ENCODE peak calls at places on chromosomes 13 and 19, in nine cellular contexts. One of them, this sample, is unnamed. For H3K9me3 and H3K36me3, the result is how much of the 10 kb centered on the place peaks cover.

GRCh38 chr13:36275190-36276002 is 22.2 kb downstream of the CCDC169 start:
- DNase-seq in ascending aorta: no peak
- DNase-seq in lower lobe of right lung: no peak
- DNase-seq in iPS DF 6.9: no peak
- DNase-seq in IMR-90: peak
- DNase-seq in CD8-positive, alpha-beta T cell: no peak
- DNase-seq in upper lobe of right lung: no peak
- DNase-seq in stomach: no peak
- DNase-seq in aorta: no peak
- DNase-seq in this sample: no peak

GRCh38 chr19:13987101-13987890 is 18.8 kb downstream of the RFX1 start:
- DNase-seq in iPS DF 6.9: no peak
- DNase-seq in IMR-90: no peak
- DNase-seq in stomach: peak
- DNase-seq in aorta: peak
- DNase-seq in lower lobe of right lung: peak
- DNase-seq in upper lobe of right lung: peak
- DNase-seq in ascending aorta: no peak
- DNase-seq in CD8-positive, alpha-beta T cell: no peak
- DNase-seq in this sample: no peak

GRCh38 chr13:30884543-30884942 is 21.5 kb upstream of the MEDAG start:
- DNase-seq in stomach: no peak
- DNase-seq in ascending aorta: no peak
- DNase-seq in IMR-90: no peak
- DNase-seq in CD8-positive, alpha-beta T cell: no peak
- DNase-seq in iPS DF 6.9: no peak
- DNase-seq in lower lobe of right lung: no peak
- DNase-seq in upper lobe of right lung: no peak
- DNase-seq in aorta: no peak
- DNase-seq in this sample: no peak

GRCh38 chr13:80011448-80012212 is 329.3 kb downstream of the SPRY2 start:
- DNase-seq in ascending aorta: no peak
- DNase-seq in lower lobe of right lung: no peak
- DNase-seq in upper lobe of right lung: no peak
- DNase-seq in IMR-90: no peak
- DNase-seq in iPS DF 6.9: no peak
- DNase-seq in stomach: peak
- DNase-seq in CD8-positive, alpha-beta T cell: no peak
- DNase-seq in aorta: no peak
- DNase-seq in this sample: no peak

GRCh38 chr19:28874742-28875141 is 338.2 kb downstream of the UQCRFS1 start:
- DNase-seq in upper lobe of right lung: no peak
- DNase-seq in iPS DF 6.9: no peak
- DNase-seq in CD8-positive, alpha-beta T cell: no peak
- DNase-seq in lower lobe of right lung: no peak
- DNase-seq in stomach: no peak
- DNase-seq in ascending aorta: no peak
- DNase-seq in IMR-90: no peak
- DNase-seq in aorta: no peak
- DNase-seq in this sample: no peak

GRCh38 chr19:11383706-11384048 is 437 bp downstream of the EPOR start:
- DNase-seq in iPS DF 6.9: no peak
- DNase-seq in ascending aorta: no peak
- DNase-seq in stomach: no peak
- DNase-seq in aorta: no peak
- DNase-seq in IMR-90: no peak
- DNase-seq in lower lobe of right lung: no peak
- DNase-seq in CD8-positive, alpha-beta T cell: no peak
- DNase-seq in upper lobe of right lung: no peak
- DNase-seq in this sample: no peak

GRCh38 chr19:4533835-4534424 is 1.1 kb downstream of the PLIN5 start:
- DNase-seq in ascending aorta: no peak
- DNase-seq in CD8-positive, alpha-beta T cell: no peak
- DNase-seq in stomach: no peak
- DNase-seq in iPS DF 6.9: no peak
- DNase-seq in aorta: no peak
- DNase-seq in IMR-90: no peak
- DNase-seq in upper lobe of right lung: no peak
- DNase-seq in lower lobe of right lung: no peak
- DNase-seq in this sample: no peak

GRCh38 chr19:27794444-27795042 is 1418.4 kb downstream of the UQCRFS1 start:
- DNase-seq in upper lobe of right lung: no peak
- DNase-seq in CD8-positive, alpha-beta T cell: no peak
- DNase-seq in IMR-90: peak
- DNase-seq in iPS DF 6.9: no peak
- DNase-seq in stomach: no peak
- DNase-seq in aorta: peak
- DNase-seq in lower lobe of right lung: no peak
- DNase-seq in ascending aorta: no peak
- DNase-seq in this sample: no peak

GRCh38 chr19:34998777-34999497 is 1.2 kb upstream of the GRAMD1A start:
- DNase-seq in upper lobe of right lung: no peak
- DNase-seq in IMR-90: no peak
- DNase-seq in stomach: no peak
- DNase-seq in aorta: peak
- DNase-seq in iPS DF 6.9: no peak
- DNase-seq in lower lobe of right lung: peak
- DNase-seq in CD8-positive, alpha-beta T cell: no peak
- DNase-seq in ascending aorta: no peak
- DNase-seq in this sample: no peak

GRCh38 chr19:33476151-33476707 is 45.4 kb downstream of the PEPD start:
- DNase-seq in lower lobe of right lung: peak
- DNase-seq in iPS DF 6.9: no peak
- DNase-seq in IMR-90: no peak
- DNase-seq in upper lobe of right lung: peak
- DNase-seq in aorta: peak
- DNase-seq in ascending aorta: peak
- DNase-seq in stomach: no peak
- DNase-seq in CD8-positive, alpha-beta T cell: no peak
- DNase-seq in this sample: no peak

GRCh38 chr19:3808420-3809143 is 22.4 kb upstream of the MATK start:
- DNase-seq in upper lobe of right lung: no peak
- DNase-seq in ascending aorta: no peak
- DNase-seq in iPS DF 6.9: no peak
- DNase-seq in aorta: no peak
- DNase-seq in lower lobe of right lung: no peak
- DNase-seq in CD8-positive, alpha-beta T cell: no peak
- DNase-seq in IMR-90: no peak
- DNase-seq in stomach: peak
- DNase-seq in this sample: no peak

GRCh38 chr13:94173312-94173854 is 306.1 kb downstream of the DCT start:
- DNase-seq in iPS DF 6.9: no peak
- DNase-seq in ascending aorta: no peak
- DNase-seq in lower lobe of right lung: no peak
- DNase-seq in stomach: no peak
- DNase-seq in upper lobe of right lung: no peak
- DNase-seq in IMR-90: peak
- DNase-seq in CD8-positive, alpha-beta T cell: no peak
- DNase-seq in aorta: no peak
- DNase-seq in this sample: no peak

GRCh38 chr13:27971776-27972618 is 2.9 kb upstream of the CDX2 start:
- DNase-seq in lower lobe of right lung: no peak
- DNase-seq in CD8-positive, alpha-beta T cell: no peak
- DNase-seq in upper lobe of right lung: no peak
- DNase-seq in iPS DF 6.9: no peak
- DNase-seq in stomach: peak
- DNase-seq in IMR-90: no peak
- DNase-seq in ascending aorta: peak
- DNase-seq in aorta: no peak
- DNase-seq in this sample: no peak

GRCh38 chr13:38346764-38347163 is 2.9 kb upstream of the UFM1 start:
- DNase-seq in aorta: no peak
- DNase-seq in ascending aorta: no peak
- DNase-seq in iPS DF 6.9: no peak
- DNase-seq in upper lobe of right lung: no peak
- DNase-seq in lower lobe of right lung: no peak
- DNase-seq in stomach: no peak
- DNase-seq in IMR-90: no peak
- DNase-seq in CD8-positive, alpha-beta T cell: no peak
- DNase-seq in this sample: no peak

GRCh38 chr19:30719189-30719990 is 347.2 kb downstream of the ZNF536 start:
- DNase-seq in IMR-90: no peak
- DNase-seq in upper lobe of right lung: peak
- DNase-seq in stomach: peak
- DNase-seq in iPS DF 6.9: no peak
- DNase-seq in CD8-positive, alpha-beta T cell: no peak
- DNase-seq in lower lobe of right lung: peak
- DNase-seq in ascending aorta: no peak
- DNase-seq in aorta: peak
- DNase-seq in this sample: peak

GRCh38 chr13:73492811-73493210 is 434.0 kb downstream of the KLF5 start:
- DNase-seq in IMR-90: no peak
- DNase-seq in lower lobe of right lung: no peak
- DNase-seq in aorta: no peak
- DNase-seq in upper lobe of right lung: no peak
- DNase-seq in CD8-positive, alpha-beta T cell: no peak
- DNase-seq in ascending aorta: no peak
- DNase-seq in stomach: no peak
- DNase-seq in iPS DF 6.9: no peak
- DNase-seq in this sample: no peak

DNA sequence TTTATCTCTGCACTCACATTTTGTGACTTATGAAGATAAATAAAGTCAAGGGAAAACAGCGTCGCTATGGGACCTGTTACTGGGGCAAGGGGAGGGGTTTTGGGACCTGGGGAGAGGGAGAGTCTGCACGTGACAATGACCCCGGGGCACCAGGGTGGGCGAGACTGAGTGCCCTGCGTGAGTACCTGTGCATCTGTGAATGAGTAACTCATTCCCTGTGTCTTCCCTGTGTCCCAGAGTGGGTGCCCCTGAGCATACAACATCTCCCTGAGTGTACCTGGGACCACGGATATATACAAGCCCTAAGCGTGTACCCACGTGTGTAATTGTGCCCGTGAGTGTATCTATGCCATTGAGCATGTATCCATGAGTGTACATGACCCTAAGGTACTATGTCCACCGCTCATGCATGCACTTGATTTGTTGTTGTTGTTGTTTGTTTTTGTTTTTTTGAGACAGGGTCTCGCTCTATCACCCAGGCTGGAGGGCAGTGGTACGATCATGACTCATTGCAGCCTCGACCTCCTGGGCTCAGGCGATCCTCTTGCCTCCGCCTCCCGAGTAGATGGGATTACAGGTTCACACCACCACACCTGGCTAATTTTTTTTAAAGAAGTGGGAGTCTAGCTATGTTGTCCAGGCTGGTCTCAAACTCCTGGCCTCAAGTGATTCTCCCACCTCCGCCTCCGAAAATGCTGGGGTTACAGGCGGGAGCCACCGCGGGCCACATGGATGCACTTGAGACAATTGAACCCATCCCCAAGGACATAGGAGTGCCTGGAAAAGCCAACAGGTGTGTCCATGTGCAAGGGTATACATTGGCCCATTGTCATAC is 645 bp upstream of the TRAPPC5 start:
- DNase-seq in CD8-positive, alpha-beta T cell: no peak
- DNase-seq in ascending aorta: no peak
- DNase-seq in lower lobe of right lung: no peak
- DNase-seq in iPS DF 6.9: no peak
- DNase-seq in aorta: no peak
- DNase-seq in upper lobe of right lung: no peak
- DNase-seq in stomach: no peak
- DNase-seq in IMR-90: no peak
- DNase-seq in this sample: no peak
- H3K4me3 ChIP-seq in CD8-positive, alpha-beta T cell: peak
- H3K4me3 ChIP-seq in ascending aorta: peak
- H3K4me3 ChIP-seq in lower lobe of right lung: peak
- H3K4me3 ChIP-seq in iPS DF 6.9: peak
- H3K4me3 ChIP-seq in aorta: no peak
- H3K4me3 ChIP-seq in upper lobe of right lung: peak
- H3K4me3 ChIP-seq in stomach: peak
- H3K4me3 ChIP-seq in IMR-90: peak
- H3K4me3 ChIP-seq in this sample: no peak

GRCh38 chr13:48633695-48634094 is 20.0 kb upstream of the CYSLTR2 start:
- DNase-seq in ascending aorta: no peak
- DNase-seq in stomach: no peak
- DNase-seq in aorta: no peak
- DNase-seq in IMR-90: no peak
- DNase-seq in iPS DF 6.9: no peak
- DNase-seq in upper lobe of right lung: no peak
- DNase-seq in lower lobe of right lung: no peak
- DNase-seq in CD8-positive, alpha-beta T cell: no peak
- DNase-seq in this sample: no peak
- H3K9me3 ChIP-seq in ascending aorta: under half
- H3K9me3 ChIP-seq in stomach: under half
- H3K9me3 ChIP-seq in aorta: under half
- H3K9me3 ChIP-seq in IMR-90: under half
- H3K9me3 ChIP-seq in iPS DF 6.9: under half
- H3K9me3 ChIP-seq in upper lobe of right lung: under half
- H3K9me3 ChIP-seq in lower lobe of right lung: under half
- H3K9me3 ChIP-seq in CD8-positive, alpha-beta T cell: under half
- H3K9me3 ChIP-seq in this sample: under half

GRCh38 chr19:2341247-2341705 is 12.8 kb downstream of the SPPL2B start:
- DNase-seq in upper lobe of right lung: no peak
- DNase-seq in iPS DF 6.9: no peak
- DNase-seq in IMR-90: no peak
- DNase-seq in lower lobe of right lung: no peak
- DNase-seq in CD8-positive, alpha-beta T cell: no peak
- DNase-seq in aorta: no peak
- DNase-seq in ascending aorta: no peak
- DNase-seq in stomach: no peak
- DNase-seq in this sample: no peak
- H3K36me3 ChIP-seq in upper lobe of right lung: under half
- H3K36me3 ChIP-seq in iPS DF 6.9: under half
- H3K36me3 ChIP-seq in IMR-90: under half
- H3K36me3 ChIP-seq in lower lobe of right lung: under half
- H3K36me3 ChIP-seq in CD8-positive, alpha-beta T cell: under half
- H3K36me3 ChIP-seq in aorta: under half
- H3K36me3 ChIP-seq in ascending aorta: under half
- H3K36me3 ChIP-seq in stomach: half or more
- H3K36me3 ChIP-seq in this sample: under half

GRCh38 chr19:10338940-10339339 is 484 bp downstream of the ICAM3 start:
- DNase-seq in stomach: no peak
- DNase-seq in CD8-positive, alpha-beta T cell: no peak
- DNase-seq in aorta: no peak
- DNase-seq in ascending aorta: no peak
- DNase-seq in upper lobe of right lung: no peak
- DNase-seq in IMR-90: no peak
- DNase-seq in lower lobe of right lung: no peak
- DNase-seq in iPS DF 6.9: no peak
- DNase-seq in this sample: no peak
- H3K4me3 ChIP-seq in stomach: peak
- H3K4me3 ChIP-seq in CD8-positive, alpha-beta T cell: peak
- H3K4me3 ChIP-seq in aorta: no peak
- H3K4me3 ChIP-seq in ascending aorta: no peak
- H3K4me3 ChIP-seq in upper lobe of right lung: peak
- H3K4me3 ChIP-seq in IMR-90: no peak
- H3K4me3 ChIP-seq in lower lobe of right lung: peak
- H3K4me3 ChIP-seq in iPS DF 6.9: no peak
- H3K4me3 ChIP-seq in this sample: no peak